ENCODE peak calls at places on chromosomes 6 and 20, in seven cellular contexts. X, B, F, U, C, T and R are unnamed samples.

GRCh38 chr20:58086763-58087566 is 141.5 kb downstream of the ANKRD60 start:
- DNase-seq in B (peak), X (peak), T (no peak), F (peak), C (peak), U (peak), R (peak)

GRCh38 chr20:24735263-24735662 is 213.8 kb upstream of the CST7 start:
- DNase-seq in U (peak), B (no peak), T (no peak), C (peak), F (no peak), X (no peak), R (no peak)

GRCh38 chr6:50021894-50022293 is at the start of gene DEFB110:
- DNase-seq in B (no peak), X (no peak), U (no peak), F (no peak), T (no peak), C (no peak), R (no peak)

GRCh38 chr6:145490068-145490467 is 245.3 kb downstream of the EPM2A start:
- DNase-seq in C (no peak), T (no peak), U (no peak), F (peak), B (no peak), X (no peak), R (no peak)

GRCh38 chr6:89368107-89368506 is 15.6 kb upstream of the UBE2J1 start:
- DNase-seq in F (peak), C (peak), U (peak), T (no peak), X (peak), B (no peak), R (no peak)

GRCh38 chr6:93035756-93036155 is 383.6 kb downstream of the EPHA7 start:
- DNase-seq in T (no peak), B (no peak), U (no peak), C (no peak), X (no peak), F (no peak), R (no peak)

GRCh38 chr20:39291301-39291700 is 329.2 kb downstream of the DHX35 start:
- DNase-seq in B (no peak), X (no peak), F (no peak), U (no peak), T (no peak), C (no peak), R (peak)

GRCh38 chr6:169269180-169270076 is 15.8 kb upstream of the THBS2 start:
- DNase-seq in X (no peak), F (no peak), T (no peak), U (no peak), C (no peak), B (no peak), R (no peak)

GRCh38 chr6:26246057-26246456 is 118.9 kb upstream of the BTN3A2 start:
- DNase-seq in C (no peak), X (no peak), T (no peak), U (no peak), B (no peak), F (no peak), R (no peak)
- TF ChIP-seq JUND in C (no peak), X (no peak), T (no peak), U (no peak), B (no peak), F (no peak), R (no peak)

GRCh38 chr6:99250476-99250875 is 99.0 kb downstream of the FAXC start:
- DNase-seq in F (no peak), T (no peak), B (no peak), X (no peak), U (no peak), C (no peak), R (no peak)
- TF ChIP-seq JUND in F (no peak), T (no peak), B (no peak), X (no peak), U (no peak), C (no peak), R (no peak)

GRCh38 chr6:124432632-124433031 is 529.6 kb upstream of the RNF217 start:
- DNase-seq in T (no peak), F (no peak), X (no peak), U (no peak), C (no peak), B (no peak), R (no peak)
- TF ChIP-seq JUND in T (no peak), F (no peak), X (no peak), U (no peak), C (no peak), B (no peak), R (no peak)

DNA sequence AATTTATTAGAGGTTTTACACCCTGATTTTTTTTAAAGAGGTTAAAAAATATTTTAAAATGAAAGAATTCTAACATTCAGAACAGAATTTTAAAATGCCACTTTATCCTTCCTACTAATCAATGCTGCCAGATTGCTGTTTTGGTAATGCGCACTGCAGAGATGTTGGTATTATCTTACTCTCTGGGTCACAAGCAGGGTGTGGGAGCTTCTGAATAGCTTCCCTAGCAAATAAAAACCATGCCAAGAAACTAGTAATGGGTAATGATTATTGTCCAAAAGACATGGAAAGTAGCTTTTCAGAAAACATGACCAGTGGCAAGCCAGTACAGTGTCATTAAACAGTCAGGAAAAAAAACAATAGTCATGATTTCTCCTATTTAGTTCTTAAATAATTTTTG is 205.4 kb downstream of the TPBG start:
- DNase-seq in T (no peak), C (no peak), F (no peak), B (no peak), U (no peak), X (no peak), R (peak)
- TF ChIP-seq JUND in T (no peak), C (no peak), F (no peak), B (no peak), U (no peak), X (no peak), R (no peak)